ENCODE peak calls at places on chromosomes 7 and 10, in five cellular contexts. One of them, this sample, is unnamed.

GRCh38 chr7:71285614-71286013 is 153.7 kb downstream of the GALNT17 start:
- DNase-seq in adrenal gland: no peak
- DNase-seq in foreskin fibroblast: no peak
- DNase-seq in cardiac muscle cell: no peak
- DNase-seq in CD4-positive, alpha-beta T cell: no peak
- DNase-seq in this sample: no peak

GRCh38 chr10:68139451-68140272 is 30.4 kb downstream of the MYPN start:
- DNase-seq in CD4-positive, alpha-beta T cell: no peak
- DNase-seq in cardiac muscle cell: peak
- DNase-seq in adrenal gland: no peak
- DNase-seq in foreskin fibroblast: peak
- DNase-seq in this sample: no peak

GRCh38 chr7:2724453-2725177 is 36.6 kb downstream of the AMZ1 start:
- DNase-seq in CD4-positive, alpha-beta T cell: no peak
- DNase-seq in foreskin fibroblast: no peak
- DNase-seq in cardiac muscle cell: no peak
- DNase-seq in adrenal gland: no peak
- DNase-seq in this sample: peak

GRCh38 chr7:92466682-92467081 is 11.1 kb downstream of the ERVW-1 start:
- DNase-seq in foreskin fibroblast: no peak
- DNase-seq in CD4-positive, alpha-beta T cell: no peak
- DNase-seq in adrenal gland: no peak
- DNase-seq in cardiac muscle cell: no peak
- DNase-seq in this sample: no peak

GRCh38 chr7:44377134-44377463 is 51.7 kb upstream of the CAMK2B start:
- DNase-seq in adrenal gland: no peak
- DNase-seq in CD4-positive, alpha-beta T cell: no peak
- DNase-seq in cardiac muscle cell: no peak
- DNase-seq in foreskin fibroblast: no peak
- DNase-seq in this sample: no peak

GRCh38 chr10:28734940-28735759 is 57.8 kb downstream of the BAMBI start:
- DNase-seq in foreskin fibroblast: peak
- DNase-seq in cardiac muscle cell: peak
- DNase-seq in CD4-positive, alpha-beta T cell: no peak
- DNase-seq in adrenal gland: peak
- DNase-seq in this sample: peak

GRCh38 chr7:84412161-84412969 is 217.8 kb upstream of the SEMA3A start:
- DNase-seq in cardiac muscle cell: peak
- DNase-seq in foreskin fibroblast: peak
- DNase-seq in adrenal gland: no peak
- DNase-seq in CD4-positive, alpha-beta T cell: no peak
- DNase-seq in this sample: no peak

GRCh38 chr7:96645084-96645483 is 64.6 kb downstream of the SEM1 start:
- DNase-seq in foreskin fibroblast: no peak
- DNase-seq in cardiac muscle cell: no peak
- DNase-seq in CD4-positive, alpha-beta T cell: no peak
- DNase-seq in adrenal gland: no peak
- DNase-seq in this sample: no peak

GRCh38 chr7:129376076-129376777 is 58.0 kb upstream of the STRIP2 start:
- DNase-seq in adrenal gland: no peak
- DNase-seq in cardiac muscle cell: peak
- DNase-seq in foreskin fibroblast: peak
- DNase-seq in CD4-positive, alpha-beta T cell: peak
- DNase-seq in this sample: no peak

GRCh38 chr10:30098624-30099023 is 39.2 kb upstream of the JCAD start:
- DNase-seq in foreskin fibroblast: peak
- DNase-seq in CD4-positive, alpha-beta T cell: no peak
- DNase-seq in cardiac muscle cell: peak
- DNase-seq in adrenal gland: no peak
- DNase-seq in this sample: no peak

GRCh38 chr10:57098146-57098545 is 737.1 kb upstream of the ZWINT start:
- DNase-seq in adrenal gland: no peak
- DNase-seq in cardiac muscle cell: no peak
- DNase-seq in CD4-positive, alpha-beta T cell: no peak
- DNase-seq in foreskin fibroblast: no peak
- DNase-seq in this sample: no peak
- TF ChIP-seq CTCF in adrenal gland: no peak
- TF ChIP-seq CTCF in cardiac muscle cell: no peak
- TF ChIP-seq CTCF in CD4-positive, alpha-beta T cell: no peak
- TF ChIP-seq CTCF in foreskin fibroblast: no peak
- TF ChIP-seq CTCF in this sample: no peak

DNA sequence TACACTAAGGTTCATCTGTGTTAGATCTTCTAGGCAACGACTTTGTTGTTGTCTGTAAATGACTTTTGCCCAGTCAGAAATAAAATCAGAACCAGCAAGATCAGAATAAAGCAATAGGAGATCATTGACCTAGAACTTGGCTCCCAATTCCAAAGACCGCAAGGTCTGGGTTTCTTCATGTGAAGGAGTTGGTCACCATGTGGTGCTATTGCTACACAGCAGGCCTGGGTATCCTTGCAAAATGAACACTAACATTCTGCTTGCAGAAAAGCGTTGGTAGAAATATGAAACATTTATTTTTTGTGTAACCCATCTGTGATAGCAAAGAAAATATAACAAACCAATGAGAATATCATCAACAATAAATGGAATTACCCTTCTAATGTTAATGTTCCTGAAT is 831.0 kb downstream of the NXPH1 start:
- DNase-seq in adrenal gland: no peak
- DNase-seq in foreskin fibroblast: no peak
- DNase-seq in CD4-positive, alpha-beta T cell: no peak
- DNase-seq in cardiac muscle cell: no peak
- DNase-seq in this sample: no peak
- TF ChIP-seq CTCF in adrenal gland: no peak
- TF ChIP-seq CTCF in foreskin fibroblast: no peak
- TF ChIP-seq CTCF in CD4-positive, alpha-beta T cell: no peak
- TF ChIP-seq CTCF in cardiac muscle cell: no peak
- TF ChIP-seq CTCF in this sample: no peak

GRCh38 chr10:43202657-43203490 is 64.0 kb downstream of the RASGEF1A start:
- DNase-seq in cardiac muscle cell: peak
- DNase-seq in CD4-positive, alpha-beta T cell: no peak
- DNase-seq in adrenal gland: peak
- DNase-seq in foreskin fibroblast: peak
- DNase-seq in this sample: peak

GRCh38 chr10:43200538-43201390 is 62.5 kb downstream of the CSGALNACT2 start:
- DNase-seq in CD4-positive, alpha-beta T cell: no peak
- DNase-seq in foreskin fibroblast: no peak
- DNase-seq in adrenal gland: peak
- DNase-seq in cardiac muscle cell: no peak
- DNase-seq in this sample: peak

GRCh38 chr10:43201545-43202131 is 63.4 kb downstream of the CSGALNACT2 start:
- DNase-seq in cardiac muscle cell: no peak
- DNase-seq in CD4-positive, alpha-beta T cell: no peak
- DNase-seq in adrenal gland: peak
- DNase-seq in foreskin fibroblast: no peak
- DNase-seq in this sample: peak

GRCh38 chr10:43203491-43204393 is 63.1 kb downstream of the RASGEF1A start:
- DNase-seq in cardiac muscle cell: peak
- DNase-seq in adrenal gland: peak
- DNase-seq in CD4-positive, alpha-beta T cell: no peak
- DNase-seq in foreskin fibroblast: no peak
- DNase-seq in this sample: peak

DNA sequence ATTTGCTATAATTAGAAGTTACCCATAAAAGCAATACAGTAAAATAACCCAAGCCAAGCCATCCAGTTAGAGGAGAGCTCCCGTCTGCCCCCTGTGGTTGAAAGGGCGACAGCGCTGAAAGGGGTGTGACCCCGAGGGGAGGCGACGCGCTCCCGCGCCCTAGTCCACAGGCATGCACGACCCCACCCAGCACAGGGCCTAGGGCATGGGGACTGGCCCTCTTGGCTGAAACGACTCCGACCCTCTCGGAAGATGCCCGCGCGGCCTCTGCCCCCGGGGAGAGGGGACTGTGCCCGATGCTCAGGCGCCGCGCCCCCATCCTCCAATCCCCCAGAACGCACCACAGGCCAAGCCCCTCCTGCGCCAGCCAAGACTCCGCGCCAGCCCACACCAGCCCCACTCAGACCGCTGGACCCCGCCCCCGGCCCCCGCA is 64.0 kb downstream of the CSGALNACT2 start:
- DNase-seq in foreskin fibroblast: peak
- DNase-seq in cardiac muscle cell: peak
- DNase-seq in adrenal gland: peak
- DNase-seq in CD4-positive, alpha-beta T cell: peak
- DNase-seq in this sample: peak
- TF ChIP-seq CTCF in foreskin fibroblast: peak
- TF ChIP-seq CTCF in cardiac muscle cell: peak
- TF ChIP-seq CTCF in adrenal gland: peak
- TF ChIP-seq CTCF in CD4-positive, alpha-beta T cell: peak
- TF ChIP-seq CTCF in this sample: peak

GRCh38 chr10:89853796-89854195 is 152.4 kb downstream of the KIF20B start:
- DNase-seq in adrenal gland: no peak
- DNase-seq in foreskin fibroblast: no peak
- DNase-seq in cardiac muscle cell: no peak
- DNase-seq in CD4-positive, alpha-beta T cell: no peak
- DNase-seq in this sample: no peak
- TF ChIP-seq CTCF in adrenal gland: no peak
- TF ChIP-seq CTCF in foreskin fibroblast: no peak
- TF ChIP-seq CTCF in cardiac muscle cell: peak
- TF ChIP-seq CTCF in CD4-positive, alpha-beta T cell: no peak
- TF ChIP-seq CTCF in this sample: no peak

GRCh38 chr10:8908013-8908412 is 853.5 kb downstream of the GATA3 start:
- DNase-seq in cardiac muscle cell: no peak
- DNase-seq in CD4-positive, alpha-beta T cell: no peak
- DNase-seq in adrenal gland: no peak
- DNase-seq in foreskin fibroblast: no peak
- DNase-seq in this sample: no peak
- TF ChIP-seq CTCF in cardiac muscle cell: no peak
- TF ChIP-seq CTCF in CD4-positive, alpha-beta T cell: no peak
- TF ChIP-seq CTCF in adrenal gland: no peak
- TF ChIP-seq CTCF in foreskin fibroblast: no peak
- TF ChIP-seq CTCF in this sample: no peak